ENCODE peak calls at places on chromosomes 11 and 22, in ten cellular contexts. One of them, this sample, is unnamed.

GRCh38 chr11:118634435-118635236 is 27.2 kb downstream of the PHLDB1 start:
- DNase-seq in KBM-7: no peak
- DNase-seq in NCI-H1417: peak; percentile 78
- DNase-seq in NCI-H146: peak; percentile 79
- DNase-seq in tibial nerve: peak; percentile 60
- DNase-seq in activated T-cell treated with anti-CD3 and anti-CD28 coated beads for 48 hours: no peak
- DNase-seq in astrocyte of the spinal cord: peak; percentile 76
- DNase-seq in right cardiac atrium: peak; percentile 95
- DNase-seq in amniotic stem cell: no peak
- DNase-seq in AG09309: no peak
- DNase-seq in this sample: no peak

GRCh38 chr22:23113067-23113846 is 28.5 kb downstream of the RSPH14 start:
- DNase-seq in AG09309: no peak
- DNase-seq in tibial nerve: no peak
- DNase-seq in activated T-cell treated with anti-CD3 and anti-CD28 coated beads for 48 hours: no peak
- DNase-seq in NCI-H1417: peak; percentile 56
- DNase-seq in amniotic stem cell: no peak
- DNase-seq in right cardiac atrium: peak; percentile 65
- DNase-seq in KBM-7: no peak
- DNase-seq in astrocyte of the spinal cord: peak; percentile 22
- DNase-seq in NCI-H146: no peak
- DNase-seq in this sample: no peak

GRCh38 chr22:48757581-48757980 is 1070.1 kb downstream of the BRD1 start:
- DNase-seq in NCI-H146: no peak
- DNase-seq in astrocyte of the spinal cord: no peak
- DNase-seq in tibial nerve: no peak
- DNase-seq in right cardiac atrium: no peak
- DNase-seq in AG09309: no peak
- DNase-seq in amniotic stem cell: no peak
- DNase-seq in activated T-cell treated with anti-CD3 and anti-CD28 coated beads for 48 hours: no peak
- DNase-seq in NCI-H1417: no peak
- DNase-seq in KBM-7: no peak
- DNase-seq in this sample: no peak

GRCh38 chr11:32610926-32611325 is 27.3 kb downstream of the EIF3M start:
- DNase-seq in right cardiac atrium: no peak
- DNase-seq in NCI-H1417: no peak
- DNase-seq in amniotic stem cell: no peak
- DNase-seq in KBM-7: no peak
- DNase-seq in NCI-H146: no peak
- DNase-seq in astrocyte of the spinal cord: no peak
- DNase-seq in AG09309: no peak
- DNase-seq in activated T-cell treated with anti-CD3 and anti-CD28 coated beads for 48 hours: no peak
- DNase-seq in tibial nerve: no peak
- DNase-seq in this sample: no peak

GRCh38 chr11:103842795-103843194 is 193.6 kb upstream of the DDI1 start:
- DNase-seq in amniotic stem cell: no peak
- DNase-seq in right cardiac atrium: no peak
- DNase-seq in astrocyte of the spinal cord: peak; percentile 75
- DNase-seq in activated T-cell treated with anti-CD3 and anti-CD28 coated beads for 48 hours: no peak
- DNase-seq in AG09309: peak; percentile 53
- DNase-seq in NCI-H1417: no peak
- DNase-seq in NCI-H146: no peak
- DNase-seq in KBM-7: no peak
- DNase-seq in tibial nerve: peak; percentile 18
- DNase-seq in this sample: no peak

GRCh38 chr22:27752771-27753170 is 48.8 kb downstream of the MN1 start:
- DNase-seq in amniotic stem cell: peak; percentile 34
- DNase-seq in astrocyte of the spinal cord: no peak
- DNase-seq in right cardiac atrium: peak; percentile 89
- DNase-seq in KBM-7: no peak
- DNase-seq in NCI-H1417: no peak
- DNase-seq in AG09309: no peak
- DNase-seq in activated T-cell treated with anti-CD3 and anti-CD28 coated beads for 48 hours: no peak
- DNase-seq in NCI-H146: no peak
- DNase-seq in tibial nerve: no peak
- DNase-seq in this sample: no peak

GRCh38 chr11:9914064-9914463 is 250.2 kb downstream of the SWAP70 start:
- DNase-seq in astrocyte of the spinal cord: no peak
- DNase-seq in NCI-H1417: no peak
- DNase-seq in activated T-cell treated with anti-CD3 and anti-CD28 coated beads for 48 hours: no peak
- DNase-seq in right cardiac atrium: no peak
- DNase-seq in amniotic stem cell: no peak
- DNase-seq in NCI-H146: no peak
- DNase-seq in tibial nerve: no peak
- DNase-seq in KBM-7: no peak
- DNase-seq in AG09309: no peak
- DNase-seq in this sample: no peak

GRCh38 chr22:23834830-23835772 is 3.7 kb downstream of the DERL3 start:
- DNase-seq in KBM-7: no peak
- DNase-seq in right cardiac atrium: peak; percentile 83
- DNase-seq in activated T-cell treated with anti-CD3 and anti-CD28 coated beads for 48 hours: no peak
- DNase-seq in amniotic stem cell: no peak
- DNase-seq in tibial nerve: no peak
- DNase-seq in AG09309: no peak
- DNase-seq in NCI-H1417: no peak
- DNase-seq in NCI-H146: no peak
- DNase-seq in astrocyte of the spinal cord: no peak
- DNase-seq in this sample: no peak

GRCh38 chr11:19241260-19242183 is 777 bp upstream of the E2F8 start:
- DNase-seq in tibial nerve: no peak
- DNase-seq in amniotic stem cell: no peak
- DNase-seq in KBM-7: peak; percentile 63
- DNase-seq in NCI-H146: no peak
- DNase-seq in astrocyte of the spinal cord: peak; percentile 6
- DNase-seq in NCI-H1417: no peak
- DNase-seq in activated T-cell treated with anti-CD3 and anti-CD28 coated beads for 48 hours: peak; percentile 62
- DNase-seq in right cardiac atrium: peak; percentile 74
- DNase-seq in AG09309: no peak
- DNase-seq in this sample: peak; percentile 69

GRCh38 chr11:132686827-132687370 is 845.4 kb downstream of the OPCML start:
- DNase-seq in AG09309: no peak
- DNase-seq in amniotic stem cell: no peak
- DNase-seq in KBM-7: no peak
- DNase-seq in right cardiac atrium: no peak
- DNase-seq in astrocyte of the spinal cord: peak; percentile 19
- DNase-seq in activated T-cell treated with anti-CD3 and anti-CD28 coated beads for 48 hours: no peak
- DNase-seq in tibial nerve: no peak
- DNase-seq in NCI-H1417: no peak
- DNase-seq in NCI-H146: no peak
- DNase-seq in this sample: no peak

GRCh38 chr11:112227002-112227401 is 774 bp downstream of the PTS start:
- DNase-seq in NCI-H1417: no peak
- DNase-seq in right cardiac atrium: no peak
- DNase-seq in tibial nerve: no peak
- DNase-seq in astrocyte of the spinal cord: no peak
- DNase-seq in amniotic stem cell: peak; percentile 40
- DNase-seq in activated T-cell treated with anti-CD3 and anti-CD28 coated beads for 48 hours: no peak
- DNase-seq in KBM-7: no peak
- DNase-seq in NCI-H146: peak; percentile 30
- DNase-seq in AG09309: no peak
- DNase-seq in this sample: no peak

GRCh38 chr22:20264614-20265452 is 3.3 kb downstream of the RTN4R start:
- DNase-seq in amniotic stem cell: no peak
- DNase-seq in KBM-7: no peak
- DNase-seq in activated T-cell treated with anti-CD3 and anti-CD28 coated beads for 48 hours: no peak
- DNase-seq in tibial nerve: no peak
- DNase-seq in AG09309: no peak
- DNase-seq in NCI-H146: no peak
- DNase-seq in astrocyte of the spinal cord: no peak
- DNase-seq in right cardiac atrium: no peak
- DNase-seq in NCI-H1417: no peak
- DNase-seq in this sample: no peak

GRCh38 chr11:17929171-17929570 is 83.7 kb downstream of the SERGEF start:
- DNase-seq in AG09309: no peak
- DNase-seq in right cardiac atrium: no peak
- DNase-seq in tibial nerve: no peak
- DNase-seq in astrocyte of the spinal cord: peak; percentile 28
- DNase-seq in NCI-H1417: no peak
- DNase-seq in NCI-H146: no peak
- DNase-seq in KBM-7: no peak
- DNase-seq in amniotic stem cell: no peak
- DNase-seq in activated T-cell treated with anti-CD3 and anti-CD28 coated beads for 48 hours: no peak
- DNase-seq in this sample: no peak

GRCh38 chr11:134942633-134943032 is 530.6 kb upstream of the B3GAT1 start:
- DNase-seq in astrocyte of the spinal cord: peak; percentile 62
- DNase-seq in KBM-7: no peak
- DNase-seq in NCI-H146: no peak
- DNase-seq in activated T-cell treated with anti-CD3 and anti-CD28 coated beads for 48 hours: no peak
- DNase-seq in amniotic stem cell: no peak
- DNase-seq in right cardiac atrium: no peak
- DNase-seq in NCI-H1417: no peak
- DNase-seq in tibial nerve: peak; percentile 29
- DNase-seq in AG09309: no peak
- DNase-seq in this sample: no peak

GRCh38 chr11:124622531-124623451 is at the start of gene TBRG1:
- DNase-seq in amniotic stem cell: peak; percentile 71
- DNase-seq in tibial nerve: peak; percentile 85
- DNase-seq in KBM-7: peak; percentile 93
- DNase-seq in astrocyte of the spinal cord: peak; percentile 92
- DNase-seq in AG09309: peak; percentile 61
- DNase-seq in NCI-H1417: peak; percentile 79
- DNase-seq in right cardiac atrium: peak; percentile 96
- DNase-seq in NCI-H146: peak; percentile 92
- DNase-seq in activated T-cell treated with anti-CD3 and anti-CD28 coated beads for 48 hours: peak; percentile 75
- DNase-seq in this sample: peak; percentile 60

GRCh38 chr11:97871816-97872215 is 1148.9 kb upstream of the CNTN5 start:
- DNase-seq in astrocyte of the spinal cord: no peak
- DNase-seq in right cardiac atrium: no peak
- DNase-seq in activated T-cell treated with anti-CD3 and anti-CD28 coated beads for 48 hours: no peak
- DNase-seq in NCI-H146: no peak
- DNase-seq in amniotic stem cell: no peak
- DNase-seq in NCI-H1417: no peak
- DNase-seq in AG09309: no peak
- DNase-seq in KBM-7: no peak
- DNase-seq in tibial nerve: no peak
- DNase-seq in this sample: no peak

GRCh38 chr11:130861902-130862552 is 54.3 kb downstream of the SNX19 start:
- DNase-seq in NCI-H1417: peak; percentile 90
- DNase-seq in tibial nerve: peak; percentile 95
- DNase-seq in astrocyte of the spinal cord: peak; percentile 95
- DNase-seq in AG09309: peak; percentile 59
- DNase-seq in activated T-cell treated with anti-CD3 and anti-CD28 coated beads for 48 hours: peak; percentile 81
- DNase-seq in amniotic stem cell: peak; percentile 73
- DNase-seq in NCI-H146: peak; percentile 90
- DNase-seq in right cardiac atrium: peak; percentile 97
- DNase-seq in KBM-7: peak; percentile 81
- DNase-seq in this sample: peak; percentile 81

GRCh38 chr11:26522912-26523610 is 49.0 kb downstream of the MUC15 start:
- DNase-seq in amniotic stem cell: no peak
- DNase-seq in KBM-7: peak; percentile 43
- DNase-seq in right cardiac atrium: no peak
- DNase-seq in activated T-cell treated with anti-CD3 and anti-CD28 coated beads for 48 hours: no peak
- DNase-seq in NCI-H1417: peak; percentile 47
- DNase-seq in NCI-H146: peak; percentile 93
- DNase-seq in AG09309: no peak
- DNase-seq in astrocyte of the spinal cord: peak; percentile 35
- DNase-seq in tibial nerve: no peak
- DNase-seq in this sample: no peak

GRCh38 chr22:49205401-49205800 is 622.3 kb downstream of the BRD1 start:
- DNase-seq in NCI-H146: no peak
- DNase-seq in AG09309: no peak
- DNase-seq in right cardiac atrium: no peak
- DNase-seq in tibial nerve: no peak
- DNase-seq in astrocyte of the spinal cord: no peak
- DNase-seq in KBM-7: no peak
- DNase-seq in amniotic stem cell: no peak
- DNase-seq in activated T-cell treated with anti-CD3 and anti-CD28 coated beads for 48 hours: no peak
- DNase-seq in NCI-H1417: no peak
- DNase-seq in this sample: no peak

GRCh38 chr11:95364324-95365295 is 133.6 kb upstream of the SESN3 start:
- DNase-seq in astrocyte of the spinal cord: peak; percentile 51
- DNase-seq in right cardiac atrium: no peak
- DNase-seq in tibial nerve: no peak
- DNase-seq in AG09309: no peak
- DNase-seq in KBM-7: no peak
- DNase-seq in NCI-H1417: no peak
- DNase-seq in activated T-cell treated with anti-CD3 and anti-CD28 coated beads for 48 hours: no peak
- DNase-seq in amniotic stem cell: peak; percentile 3
- DNase-seq in NCI-H146: no peak
- DNase-seq in this sample: no peak

GRCh38 chr11:71962428-71963038 is 33.7 kb downstream of the RNF121 start:
- DNase-seq in tibial nerve: no peak
- DNase-seq in NCI-H146: no peak
- DNase-seq in KBM-7: peak; percentile 47
- DNase-seq in NCI-H1417: no peak
- DNase-seq in amniotic stem cell: no peak
- DNase-seq in right cardiac atrium: no peak
- DNase-seq in activated T-cell treated with anti-CD3 and anti-CD28 coated beads for 48 hours: no peak
- DNase-seq in astrocyte of the spinal cord: peak; percentile 53
- DNase-seq in AG09309: peak; percentile 23
- DNase-seq in this sample: no peak

GRCh38 chr11:2807801-2808241 is 77.8 kb downstream of the CDKN1C start:
- DNase-seq in KBM-7: no peak
- DNase-seq in activated T-cell treated with anti-CD3 and anti-CD28 coated beads for 48 hours: no peak
- DNase-seq in AG09309: no peak
- DNase-seq in NCI-H1417: no peak
- DNase-seq in right cardiac atrium: peak; percentile 62
- DNase-seq in tibial nerve: no peak
- DNase-seq in NCI-H146: no peak
- DNase-seq in amniotic stem cell: no peak
- DNase-seq in astrocyte of the spinal cord: no peak
- DNase-seq in this sample: peak; percentile 7

GRCh38 chr11:76824980-76825725 is 35.6 kb upstream of the ACER3 start:
- DNase-seq in KBM-7: no peak
- DNase-seq in NCI-H1417: no peak
- DNase-seq in AG09309: no peak
- DNase-seq in activated T-cell treated with anti-CD3 and anti-CD28 coated beads for 48 hours: no peak
- DNase-seq in tibial nerve: no peak
- DNase-seq in amniotic stem cell: no peak
- DNase-seq in right cardiac atrium: no peak
- DNase-seq in NCI-H146: peak; percentile 13
- DNase-seq in astrocyte of the spinal cord: no peak
- DNase-seq in this sample: no peak

GRCh38 chr22:25054943-25055511 is 102.5 kb downstream of the KIAA1671 start:
- DNase-seq in KBM-7: no peak
- DNase-seq in NCI-H146: no peak
- DNase-seq in AG09309: no peak
- DNase-seq in amniotic stem cell: no peak
- DNase-seq in right cardiac atrium: peak; percentile 77
- DNase-seq in activated T-cell treated with anti-CD3 and anti-CD28 coated beads for 48 hours: peak; percentile 71
- DNase-seq in astrocyte of the spinal cord: no peak
- DNase-seq in tibial nerve: peak; percentile 74
- DNase-seq in NCI-H1417: no peak
- DNase-seq in this sample: peak; percentile 86

GRCh38 chr11:109856958-109857357 is 236.2 kb upstream of the ZC3H12C start:
- DNase-seq in NCI-H146: no peak
- DNase-seq in amniotic stem cell: no peak
- DNase-seq in astrocyte of the spinal cord: no peak
- DNase-seq in right cardiac atrium: no peak
- DNase-seq in tibial nerve: no peak
- DNase-seq in KBM-7: no peak
- DNase-seq in activated T-cell treated with anti-CD3 and anti-CD28 coated beads for 48 hours: no peak
- DNase-seq in AG09309: no peak
- DNase-seq in NCI-H1417: no peak
- DNase-seq in this sample: no peak

GRCh38 chr11:11534981-11535380 is 86.8 kb downstream of the GALNT18 start:
- DNase-seq in tibial nerve: no peak
- DNase-seq in NCI-H1417: no peak
- DNase-seq in amniotic stem cell: no peak
- DNase-seq in KBM-7: no peak
- DNase-seq in NCI-H146: no peak
- DNase-seq in activated T-cell treated with anti-CD3 and anti-CD28 coated beads for 48 hours: no peak
- DNase-seq in right cardiac atrium: peak; percentile 80
- DNase-seq in astrocyte of the spinal cord: no peak
- DNase-seq in AG09309: no peak
- DNase-seq in this sample: no peak

GRCh38 chr11:111046291-111046690 is 199.2 kb upstream of the POU2AF2 start:
- DNase-seq in NCI-H146: no peak
- DNase-seq in astrocyte of the spinal cord: peak; percentile 63
- DNase-seq in KBM-7: no peak
- DNase-seq in NCI-H1417: no peak
- DNase-seq in AG09309: peak; percentile 66
- DNase-seq in tibial nerve: no peak
- DNase-seq in right cardiac atrium: no peak
- DNase-seq in activated T-cell treated with anti-CD3 and anti-CD28 coated beads for 48 hours: no peak
- DNase-seq in amniotic stem cell: no peak
- DNase-seq in this sample: no peak

GRCh38 chr11:17490938-17491337 is 14.3 kb upstream of the ABCC8 start:
- DNase-seq in amniotic stem cell: no peak
- DNase-seq in NCI-H146: no peak
- DNase-seq in astrocyte of the spinal cord: no peak
- DNase-seq in KBM-7: no peak
- DNase-seq in AG09309: no peak
- DNase-seq in activated T-cell treated with anti-CD3 and anti-CD28 coated beads for 48 hours: no peak
- DNase-seq in tibial nerve: no peak
- DNase-seq in right cardiac atrium: no peak
- DNase-seq in NCI-H1417: no peak
- DNase-seq in this sample: no peak